ENCODE peak calls at places on chromosomes 4 and X, in seven cellular contexts. One of them, this sample, is unnamed.

GRCh38 chrX:5278908-5279307 is 949.8 kb downstream of the NLGN4X start:
- DNase-seq in stimulated activated CD8-positive, alpha-beta memory T cell treated with anti-CD3 and anti-CD28 coated beads, Interleukin-2, amount 100 ng/mL, for 48 hours: no peak
- DNase-seq in stimulated activated naive CD8-positive, alpha-beta T cell treated with anti-CD3 and anti-CD28 coated beads, Interleukin-15, Interleukin-2, amounts not matched to agents 100 U/mL and 50 U/mL, for 24 hours: no peak
- DNase-seq in activated CD4-positive, alpha-beta T cell treated with anti-CD3 and anti-CD28 coated beads for 4 hours: no peak
- DNase-seq in RCC 7860: no peak
- DNase-seq in mesendoderm: no peak
- DNase-seq in dorsolateral prefrontal cortex: no peak
- DNase-seq in this sample: no peak

GRCh38 chr4:88937081-88937480 is 119.9 kb downstream of the FAM13A start:
- DNase-seq in stimulated activated CD8-positive, alpha-beta memory T cell treated with anti-CD3 and anti-CD28 coated beads, Interleukin-2, amount 100 ng/mL, for 48 hours: no peak
- DNase-seq in stimulated activated naive CD8-positive, alpha-beta T cell treated with anti-CD3 and anti-CD28 coated beads, Interleukin-15, Interleukin-2, amounts not matched to agents 100 U/mL and 50 U/mL, for 24 hours: no peak
- DNase-seq in activated CD4-positive, alpha-beta T cell treated with anti-CD3 and anti-CD28 coated beads for 4 hours: no peak
- DNase-seq in RCC 7860: no peak
- DNase-seq in mesendoderm: no peak
- DNase-seq in dorsolateral prefrontal cortex: no peak
- DNase-seq in this sample: no peak

GRCh38 chr4:52958232-52958631 is 96.1 kb downstream of the RASL11B start:
- DNase-seq in stimulated activated CD8-positive, alpha-beta memory T cell treated with anti-CD3 and anti-CD28 coated beads, Interleukin-2, amount 100 ng/mL, for 48 hours: no peak
- DNase-seq in stimulated activated naive CD8-positive, alpha-beta T cell treated with anti-CD3 and anti-CD28 coated beads, Interleukin-15, Interleukin-2, amounts not matched to agents 100 U/mL and 50 U/mL, for 24 hours: no peak
- DNase-seq in activated CD4-positive, alpha-beta T cell treated with anti-CD3 and anti-CD28 coated beads for 4 hours: no peak
- DNase-seq in RCC 7860: no peak
- DNase-seq in mesendoderm: no peak
- DNase-seq in dorsolateral prefrontal cortex: no peak
- DNase-seq in this sample: no peak

GRCh38 chrX:24371391-24371972 is 11.0 kb downstream of the SUPT20HL1 start:
- DNase-seq in stimulated activated CD8-positive, alpha-beta memory T cell treated with anti-CD3 and anti-CD28 coated beads, Interleukin-2, amount 100 ng/mL, for 48 hours: peak
- DNase-seq in stimulated activated naive CD8-positive, alpha-beta T cell treated with anti-CD3 and anti-CD28 coated beads, Interleukin-15, Interleukin-2, amounts not matched to agents 100 U/mL and 50 U/mL, for 24 hours: peak
- DNase-seq in activated CD4-positive, alpha-beta T cell treated with anti-CD3 and anti-CD28 coated beads for 4 hours: peak
- DNase-seq in RCC 7860: no peak
- DNase-seq in mesendoderm: peak
- DNase-seq in dorsolateral prefrontal cortex: peak
- DNase-seq in this sample: peak

GRCh38 chrX:15758140-15758539 is 20.1 kb downstream of the CA5B start:
- DNase-seq in stimulated activated CD8-positive, alpha-beta memory T cell treated with anti-CD3 and anti-CD28 coated beads, Interleukin-2, amount 100 ng/mL, for 48 hours: no peak
- DNase-seq in stimulated activated naive CD8-positive, alpha-beta T cell treated with anti-CD3 and anti-CD28 coated beads, Interleukin-15, Interleukin-2, amounts not matched to agents 100 U/mL and 50 U/mL, for 24 hours: no peak
- DNase-seq in activated CD4-positive, alpha-beta T cell treated with anti-CD3 and anti-CD28 coated beads for 4 hours: no peak
- DNase-seq in RCC 7860: no peak
- DNase-seq in mesendoderm: no peak
- DNase-seq in dorsolateral prefrontal cortex: no peak
- DNase-seq in this sample: no peak

GRCh38 chr4:20126906-20127305 is 124.8 kb upstream of the SLIT2 start:
- DNase-seq in stimulated activated CD8-positive, alpha-beta memory T cell treated with anti-CD3 and anti-CD28 coated beads, Interleukin-2, amount 100 ng/mL, for 48 hours: no peak
- DNase-seq in stimulated activated naive CD8-positive, alpha-beta T cell treated with anti-CD3 and anti-CD28 coated beads, Interleukin-15, Interleukin-2, amounts not matched to agents 100 U/mL and 50 U/mL, for 24 hours: no peak
- DNase-seq in activated CD4-positive, alpha-beta T cell treated with anti-CD3 and anti-CD28 coated beads for 4 hours: no peak
- DNase-seq in RCC 7860: no peak
- DNase-seq in mesendoderm: no peak
- DNase-seq in dorsolateral prefrontal cortex: no peak
- DNase-seq in this sample: no peak

GRCh38 chr4:126899382-126899801 is 733.4 kb upstream of the INTU start:
- DNase-seq in stimulated activated CD8-positive, alpha-beta memory T cell treated with anti-CD3 and anti-CD28 coated beads, Interleukin-2, amount 100 ng/mL, for 48 hours: no peak
- DNase-seq in stimulated activated naive CD8-positive, alpha-beta T cell treated with anti-CD3 and anti-CD28 coated beads, Interleukin-15, Interleukin-2, amounts not matched to agents 100 U/mL and 50 U/mL, for 24 hours: no peak
- DNase-seq in activated CD4-positive, alpha-beta T cell treated with anti-CD3 and anti-CD28 coated beads for 4 hours: no peak
- DNase-seq in RCC 7860: peak
- DNase-seq in mesendoderm: no peak
- DNase-seq in dorsolateral prefrontal cortex: no peak
- DNase-seq in this sample: no peak

GRCh38 chrX:150649096-150649870 is 43.9 kb upstream of the MTMR1 start:
- DNase-seq in stimulated activated CD8-positive, alpha-beta memory T cell treated with anti-CD3 and anti-CD28 coated beads, Interleukin-2, amount 100 ng/mL, for 48 hours: no peak
- DNase-seq in stimulated activated naive CD8-positive, alpha-beta T cell treated with anti-CD3 and anti-CD28 coated beads, Interleukin-15, Interleukin-2, amounts not matched to agents 100 U/mL and 50 U/mL, for 24 hours: no peak
- DNase-seq in activated CD4-positive, alpha-beta T cell treated with anti-CD3 and anti-CD28 coated beads for 4 hours: no peak
- DNase-seq in RCC 7860: no peak
- DNase-seq in mesendoderm: no peak
- DNase-seq in dorsolateral prefrontal cortex: no peak
- DNase-seq in this sample: no peak

GRCh38 chr4:9703391-9703790 is 78.0 kb upstream of the DRD5 start:
- DNase-seq in stimulated activated CD8-positive, alpha-beta memory T cell treated with anti-CD3 and anti-CD28 coated beads, Interleukin-2, amount 100 ng/mL, for 48 hours: peak
- DNase-seq in stimulated activated naive CD8-positive, alpha-beta T cell treated with anti-CD3 and anti-CD28 coated beads, Interleukin-15, Interleukin-2, amounts not matched to agents 100 U/mL and 50 U/mL, for 24 hours: peak
- DNase-seq in activated CD4-positive, alpha-beta T cell treated with anti-CD3 and anti-CD28 coated beads for 4 hours: peak
- DNase-seq in RCC 7860: peak
- DNase-seq in mesendoderm: peak
- DNase-seq in dorsolateral prefrontal cortex: peak
- DNase-seq in this sample: peak

GRCh38 chr4:4805805-4806345 is 53.6 kb upstream of the MSX1 start:
- DNase-seq in stimulated activated CD8-positive, alpha-beta memory T cell treated with anti-CD3 and anti-CD28 coated beads, Interleukin-2, amount 100 ng/mL, for 48 hours: no peak
- DNase-seq in stimulated activated naive CD8-positive, alpha-beta T cell treated with anti-CD3 and anti-CD28 coated beads, Interleukin-15, Interleukin-2, amounts not matched to agents 100 U/mL and 50 U/mL, for 24 hours: no peak
- DNase-seq in activated CD4-positive, alpha-beta T cell treated with anti-CD3 and anti-CD28 coated beads for 4 hours: no peak
- DNase-seq in RCC 7860: no peak
- DNase-seq in mesendoderm: peak
- DNase-seq in dorsolateral prefrontal cortex: no peak
- DNase-seq in this sample: no peak

GRCh38 chr4:153257151-153257620 is 52.9 kb downstream of the TRIM2 start:
- DNase-seq in stimulated activated CD8-positive, alpha-beta memory T cell treated with anti-CD3 and anti-CD28 coated beads, Interleukin-2, amount 100 ng/mL, for 48 hours: peak
- DNase-seq in stimulated activated naive CD8-positive, alpha-beta T cell treated with anti-CD3 and anti-CD28 coated beads, Interleukin-15, Interleukin-2, amounts not matched to agents 100 U/mL and 50 U/mL, for 24 hours: peak
- DNase-seq in activated CD4-positive, alpha-beta T cell treated with anti-CD3 and anti-CD28 coated beads for 4 hours: peak
- DNase-seq in RCC 7860: no peak
- DNase-seq in mesendoderm: peak
- DNase-seq in dorsolateral prefrontal cortex: peak
- DNase-seq in this sample: no peak

GRCh38 chrX:124217289-124218251 is 114.9 kb upstream of the TEX13D start:
- DNase-seq in stimulated activated CD8-positive, alpha-beta memory T cell treated with anti-CD3 and anti-CD28 coated beads, Interleukin-2, amount 100 ng/mL, for 48 hours: peak
- DNase-seq in stimulated activated naive CD8-positive, alpha-beta T cell treated with anti-CD3 and anti-CD28 coated beads, Interleukin-15, Interleukin-2, amounts not matched to agents 100 U/mL and 50 U/mL, for 24 hours: peak
- DNase-seq in activated CD4-positive, alpha-beta T cell treated with anti-CD3 and anti-CD28 coated beads for 4 hours: peak
- DNase-seq in RCC 7860: peak
- DNase-seq in mesendoderm: peak
- DNase-seq in dorsolateral prefrontal cortex: no peak
- DNase-seq in this sample: peak

GRCh38 chrX:130688360-130688759 is 214.6 kb downstream of the ENOX2 start:
- DNase-seq in stimulated activated CD8-positive, alpha-beta memory T cell treated with anti-CD3 and anti-CD28 coated beads, Interleukin-2, amount 100 ng/mL, for 48 hours: no peak
- DNase-seq in stimulated activated naive CD8-positive, alpha-beta T cell treated with anti-CD3 and anti-CD28 coated beads, Interleukin-15, Interleukin-2, amounts not matched to agents 100 U/mL and 50 U/mL, for 24 hours: no peak
- DNase-seq in activated CD4-positive, alpha-beta T cell treated with anti-CD3 and anti-CD28 coated beads for 4 hours: no peak
- DNase-seq in RCC 7860: no peak
- DNase-seq in mesendoderm: no peak
- DNase-seq in dorsolateral prefrontal cortex: no peak
- DNase-seq in this sample: no peak

GRCh38 chrX:139932077-139932900 is 564 bp downstream of the ATP11C start:
- DNase-seq in stimulated activated CD8-positive, alpha-beta memory T cell treated with anti-CD3 and anti-CD28 coated beads, Interleukin-2, amount 100 ng/mL, for 48 hours: peak
- DNase-seq in stimulated activated naive CD8-positive, alpha-beta T cell treated with anti-CD3 and anti-CD28 coated beads, Interleukin-15, Interleukin-2, amounts not matched to agents 100 U/mL and 50 U/mL, for 24 hours: peak
- DNase-seq in activated CD4-positive, alpha-beta T cell treated with anti-CD3 and anti-CD28 coated beads for 4 hours: peak
- DNase-seq in RCC 7860: peak
- DNase-seq in mesendoderm: no peak
- DNase-seq in dorsolateral prefrontal cortex: no peak
- DNase-seq in this sample: peak

GRCh38 chr4:184815046-184815877 is 10.5 kb downstream of the ACSL1 start:
- DNase-seq in stimulated activated CD8-positive, alpha-beta memory T cell treated with anti-CD3 and anti-CD28 coated beads, Interleukin-2, amount 100 ng/mL, for 48 hours: no peak
- DNase-seq in stimulated activated naive CD8-positive, alpha-beta T cell treated with anti-CD3 and anti-CD28 coated beads, Interleukin-15, Interleukin-2, amounts not matched to agents 100 U/mL and 50 U/mL, for 24 hours: no peak
- DNase-seq in activated CD4-positive, alpha-beta T cell treated with anti-CD3 and anti-CD28 coated beads for 4 hours: no peak
- DNase-seq in RCC 7860: peak
- DNase-seq in mesendoderm: peak
- DNase-seq in dorsolateral prefrontal cortex: peak
- DNase-seq in this sample: no peak

GRCh38 chr4:14877246-14878220 is 124.7 kb upstream of the CPEB2 start:
- DNase-seq in stimulated activated CD8-positive, alpha-beta memory T cell treated with anti-CD3 and anti-CD28 coated beads, Interleukin-2, amount 100 ng/mL, for 48 hours: no peak
- DNase-seq in stimulated activated naive CD8-positive, alpha-beta T cell treated with anti-CD3 and anti-CD28 coated beads, Interleukin-15, Interleukin-2, amounts not matched to agents 100 U/mL and 50 U/mL, for 24 hours: peak
- DNase-seq in activated CD4-positive, alpha-beta T cell treated with anti-CD3 and anti-CD28 coated beads for 4 hours: no peak
- DNase-seq in RCC 7860: no peak
- DNase-seq in mesendoderm: no peak
- DNase-seq in dorsolateral prefrontal cortex: no peak
- DNase-seq in this sample: no peak

GRCh38 chrX:72203421-72203820 is 21.9 kb downstream of the PIN4 start:
- DNase-seq in stimulated activated CD8-positive, alpha-beta memory T cell treated with anti-CD3 and anti-CD28 coated beads, Interleukin-2, amount 100 ng/mL, for 48 hours: no peak
- DNase-seq in stimulated activated naive CD8-positive, alpha-beta T cell treated with anti-CD3 and anti-CD28 coated beads, Interleukin-15, Interleukin-2, amounts not matched to agents 100 U/mL and 50 U/mL, for 24 hours: no peak
- DNase-seq in activated CD4-positive, alpha-beta T cell treated with anti-CD3 and anti-CD28 coated beads for 4 hours: no peak
- DNase-seq in RCC 7860: no peak
- DNase-seq in mesendoderm: no peak
- DNase-seq in dorsolateral prefrontal cortex: no peak
- DNase-seq in this sample: no peak

GRCh38 chr4:38381788-38382187 is 282.2 kb upstream of the KLF3 start:
- DNase-seq in stimulated activated CD8-positive, alpha-beta memory T cell treated with anti-CD3 and anti-CD28 coated beads, Interleukin-2, amount 100 ng/mL, for 48 hours: no peak
- DNase-seq in stimulated activated naive CD8-positive, alpha-beta T cell treated with anti-CD3 and anti-CD28 coated beads, Interleukin-15, Interleukin-2, amounts not matched to agents 100 U/mL and 50 U/mL, for 24 hours: no peak
- DNase-seq in activated CD4-positive, alpha-beta T cell treated with anti-CD3 and anti-CD28 coated beads for 4 hours: no peak
- DNase-seq in RCC 7860: no peak
- DNase-seq in mesendoderm: no peak
- DNase-seq in dorsolateral prefrontal cortex: no peak
- DNase-seq in this sample: no peak

GRCh38 chr4:140743194-140743931 is 12.8 kb downstream of the TBC1D9 start:
- DNase-seq in stimulated activated CD8-positive, alpha-beta memory T cell treated with anti-CD3 and anti-CD28 coated beads, Interleukin-2, amount 100 ng/mL, for 48 hours: no peak
- DNase-seq in stimulated activated naive CD8-positive, alpha-beta T cell treated with anti-CD3 and anti-CD28 coated beads, Interleukin-15, Interleukin-2, amounts not matched to agents 100 U/mL and 50 U/mL, for 24 hours: no peak
- DNase-seq in activated CD4-positive, alpha-beta T cell treated with anti-CD3 and anti-CD28 coated beads for 4 hours: no peak
- DNase-seq in RCC 7860: peak
- DNase-seq in mesendoderm: peak
- DNase-seq in dorsolateral prefrontal cortex: no peak
- DNase-seq in this sample: no peak

GRCh38 chr4:165095291-165095690 is 17.4 kb downstream of the TMEM192 start:
- DNase-seq in stimulated activated CD8-positive, alpha-beta memory T cell treated with anti-CD3 and anti-CD28 coated beads, Interleukin-2, amount 100 ng/mL, for 48 hours: no peak
- DNase-seq in stimulated activated naive CD8-positive, alpha-beta T cell treated with anti-CD3 and anti-CD28 coated beads, Interleukin-15, Interleukin-2, amounts not matched to agents 100 U/mL and 50 U/mL, for 24 hours: no peak
- DNase-seq in activated CD4-positive, alpha-beta T cell treated with anti-CD3 and anti-CD28 coated beads for 4 hours: no peak
- DNase-seq in RCC 7860: no peak
- DNase-seq in mesendoderm: peak
- DNase-seq in dorsolateral prefrontal cortex: no peak
- DNase-seq in this sample: no peak

GRCh38 chrX:107766470-107767140 is 9.0 kb downstream of the TSC22D3 start:
- DNase-seq in stimulated activated CD8-positive, alpha-beta memory T cell treated with anti-CD3 and anti-CD28 coated beads, Interleukin-2, amount 100 ng/mL, for 48 hours: no peak
- DNase-seq in stimulated activated naive CD8-positive, alpha-beta T cell treated with anti-CD3 and anti-CD28 coated beads, Interleukin-15, Interleukin-2, amounts not matched to agents 100 U/mL and 50 U/mL, for 24 hours: no peak
- DNase-seq in activated CD4-positive, alpha-beta T cell treated with anti-CD3 and anti-CD28 coated beads for 4 hours: no peak
- DNase-seq in RCC 7860: peak
- DNase-seq in mesendoderm: peak
- DNase-seq in dorsolateral prefrontal cortex: no peak
- DNase-seq in this sample: no peak

GRCh38 chr4:75547647-75548387 is 8.0 kb upstream of the ODAPH start:
- DNase-seq in stimulated activated CD8-positive, alpha-beta memory T cell treated with anti-CD3 and anti-CD28 coated beads, Interleukin-2, amount 100 ng/mL, for 48 hours: no peak
- DNase-seq in stimulated activated naive CD8-positive, alpha-beta T cell treated with anti-CD3 and anti-CD28 coated beads, Interleukin-15, Interleukin-2, amounts not matched to agents 100 U/mL and 50 U/mL, for 24 hours: no peak
- DNase-seq in activated CD4-positive, alpha-beta T cell treated with anti-CD3 and anti-CD28 coated beads for 4 hours: no peak
- DNase-seq in RCC 7860: no peak
- DNase-seq in mesendoderm: no peak
- DNase-seq in dorsolateral prefrontal cortex: no peak
- DNase-seq in this sample: no peak

GRCh38 chrX:12421918-12422317 is 283.6 kb downstream of the FRMPD4 start:
- DNase-seq in stimulated activated CD8-positive, alpha-beta memory T cell treated with anti-CD3 and anti-CD28 coated beads, Interleukin-2, amount 100 ng/mL, for 48 hours: no peak
- DNase-seq in stimulated activated naive CD8-positive, alpha-beta T cell treated with anti-CD3 and anti-CD28 coated beads, Interleukin-15, Interleukin-2, amounts not matched to agents 100 U/mL and 50 U/mL, for 24 hours: no peak
- DNase-seq in activated CD4-positive, alpha-beta T cell treated with anti-CD3 and anti-CD28 coated beads for 4 hours: no peak
- DNase-seq in RCC 7860: no peak
- DNase-seq in mesendoderm: peak
- DNase-seq in dorsolateral prefrontal cortex: no peak
- DNase-seq in this sample: no peak

GRCh38 chr4:140595065-140595464 is 26.3 kb upstream of the UCP1 start:
- DNase-seq in stimulated activated CD8-positive, alpha-beta memory T cell treated with anti-CD3 and anti-CD28 coated beads, Interleukin-2, amount 100 ng/mL, for 48 hours: no peak
- DNase-seq in stimulated activated naive CD8-positive, alpha-beta T cell treated with anti-CD3 and anti-CD28 coated beads, Interleukin-15, Interleukin-2, amounts not matched to agents 100 U/mL and 50 U/mL, for 24 hours: no peak
- DNase-seq in activated CD4-positive, alpha-beta T cell treated with anti-CD3 and anti-CD28 coated beads for 4 hours: no peak
- DNase-seq in RCC 7860: no peak
- DNase-seq in mesendoderm: peak
- DNase-seq in dorsolateral prefrontal cortex: no peak
- DNase-seq in this sample: no peak

GRCh38 chrX:2696698-2697215 is 5.7 kb downstream of the CD99 start:
- DNase-seq in stimulated activated CD8-positive, alpha-beta memory T cell treated with anti-CD3 and anti-CD28 coated beads, Interleukin-2, amount 100 ng/mL, for 48 hours: peak
- DNase-seq in stimulated activated naive CD8-positive, alpha-beta T cell treated with anti-CD3 and anti-CD28 coated beads, Interleukin-15, Interleukin-2, amounts not matched to agents 100 U/mL and 50 U/mL, for 24 hours: peak
- DNase-seq in activated CD4-positive, alpha-beta T cell treated with anti-CD3 and anti-CD28 coated beads for 4 hours: peak
- DNase-seq in RCC 7860: peak
- DNase-seq in mesendoderm: no peak
- DNase-seq in dorsolateral prefrontal cortex: no peak
- DNase-seq in this sample: peak

GRCh38 chrX:108834036-108834435 is 97.7 kb upstream of the IRS4 start:
- DNase-seq in stimulated activated CD8-positive, alpha-beta memory T cell treated with anti-CD3 and anti-CD28 coated beads, Interleukin-2, amount 100 ng/mL, for 48 hours: no peak
- DNase-seq in stimulated activated naive CD8-positive, alpha-beta T cell treated with anti-CD3 and anti-CD28 coated beads, Interleukin-15, Interleukin-2, amounts not matched to agents 100 U/mL and 50 U/mL, for 24 hours: no peak
- DNase-seq in activated CD4-positive, alpha-beta T cell treated with anti-CD3 and anti-CD28 coated beads for 4 hours: no peak
- DNase-seq in RCC 7860: no peak
- DNase-seq in mesendoderm: no peak
- DNase-seq in dorsolateral prefrontal cortex: no peak
- DNase-seq in this sample: no peak

GRCh38 chr4:159776915-159777314 is 674.0 kb downstream of the RAPGEF2 start:
- DNase-seq in stimulated activated CD8-positive, alpha-beta memory T cell treated with anti-CD3 and anti-CD28 coated beads, Interleukin-2, amount 100 ng/mL, for 48 hours: no peak
- DNase-seq in stimulated activated naive CD8-positive, alpha-beta T cell treated with anti-CD3 and anti-CD28 coated beads, Interleukin-15, Interleukin-2, amounts not matched to agents 100 U/mL and 50 U/mL, for 24 hours: no peak
- DNase-seq in activated CD4-positive, alpha-beta T cell treated with anti-CD3 and anti-CD28 coated beads for 4 hours: no peak
- DNase-seq in RCC 7860: no peak
- DNase-seq in mesendoderm: no peak
- DNase-seq in dorsolateral prefrontal cortex: no peak
- DNase-seq in this sample: no peak